ENCODE peak calls at places on chromosomes 4 and X, in four cellular contexts. D is B cell; M is CD8-positive, alpha-beta T cell; B is suprapubic skin. X is an unnamed sample.

GRCh38 chr4:78057135-78057599 is at the start of gene FRAS1:
- DNase-seq in D (peak; percentile 53), M (no peak), B (peak; percentile 77), X (peak; percentile 27)

GRCh38 chr4:129344058-129344457 is 248.1 kb downstream of the C4orf33 start:
- DNase-seq in D (no peak), M (no peak), B (no peak), X (peak; percentile 5)

GRCh38 chr4:173301518-173302201 is 32.5 kb downstream of the HMGB2 start:
- DNase-seq in D (no peak), M (no peak), B (no peak), X (peak; percentile 33)

GRCh38 chr4:159283697-159284492 is 181.0 kb downstream of the RAPGEF2 start:
- DNase-seq in D (no peak), M (no peak), B (no peak), X (no peak)

GRCh38 chr4:100936676-100937390 is 410.5 kb downstream of the PPP3CA start:
- DNase-seq in D (no peak), M (no peak), B (no peak), X (no peak)

GRCh38 chrX:63686878-63687714 is 97.9 kb downstream of the ARHGEF9 start:
- DNase-seq in D (peak; percentile 5), M (no peak), B (no peak), X (peak; percentile 4)

GRCh38 chr4:163505374-163505773 is 10.9 kb downstream of the TMA16 start:
- DNase-seq in D (no peak), M (no peak), B (no peak), X (no peak)

GRCh38 chr4:7737752-7738457 is 201.8 kb downstream of the AFAP1 start:
- DNase-seq in D (no peak), M (no peak), B (no peak), X (no peak)

GRCh38 chr4:169115897-169116254 is 105.8 kb upstream of the CBR4 start:
- DNase-seq in D (no peak), M (no peak), B (no peak), X (no peak)
- TF ChIP-seq CTCF in D (no peak), M (no peak), B (no peak), X (no peak)

GRCh38 chr4:2963185-2964076 is at the start of the genes GRK4 and NOP14:
- DNase-seq in D (peak; percentile 96), M (peak; percentile 92), B (peak; percentile 100), X (peak; percentile 99)
- TF ChIP-seq CTCF in D (peak; percentile 48), M (peak; percentile 45), B (no peak), X (no peak)

DNA sequence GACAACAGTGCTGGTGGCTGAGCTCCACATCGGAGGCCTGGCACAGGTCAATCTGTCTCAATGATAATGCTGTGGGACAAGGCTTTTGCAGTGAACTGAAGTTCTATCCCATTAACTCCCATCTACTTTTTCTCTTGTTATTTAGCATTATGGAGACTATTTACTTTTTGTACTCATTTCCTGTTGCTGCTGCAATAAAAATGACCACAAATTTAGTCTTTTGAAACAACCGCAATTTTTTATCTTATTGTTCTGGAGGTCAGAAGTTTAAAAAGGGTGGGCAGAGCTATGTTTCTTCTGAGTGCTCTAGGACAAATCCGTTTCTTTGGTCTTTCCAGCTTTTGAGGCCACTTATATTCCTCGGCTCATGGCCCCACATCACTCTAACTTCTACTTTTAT is 111.0 kb upstream of the PITX2 start:
- DNase-seq in D (no peak), M (no peak), B (no peak), X (no peak)
- TF ChIP-seq CTCF in D (no peak), M (no peak), B (no peak), X (no peak)

GRCh38 chr4:145619639-145619996 is 433 bp downstream of the MMAA start:
- DNase-seq in D (peak; percentile 11), M (no peak), B (no peak), X (no peak)
- TF ChIP-seq CTCF in D (no peak), M (peak; percentile 10), B (no peak), X (no peak)

DNA sequence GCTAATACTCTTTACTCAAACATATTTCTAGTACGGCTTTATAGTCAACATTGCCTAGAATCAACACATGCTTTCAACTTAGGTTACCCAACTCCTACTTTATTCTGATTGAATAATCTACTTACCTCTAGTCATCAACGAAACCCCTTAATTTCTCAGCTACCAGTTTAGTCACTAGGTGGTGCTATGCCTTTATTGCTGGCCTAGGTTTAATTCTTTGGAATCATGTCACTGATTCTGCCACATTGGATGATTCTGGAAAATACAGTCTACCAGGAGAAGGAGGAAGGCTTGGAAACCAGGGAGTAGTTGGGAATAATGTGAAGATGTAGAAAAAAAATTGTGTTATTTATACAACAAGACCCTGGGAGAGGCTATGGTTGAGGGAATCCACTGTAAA is 167.7 kb downstream of the DCAF12L2 start:
- DNase-seq in D (no peak), M (no peak), B (no peak), X (no peak)
- TF ChIP-seq CTCF in D (no peak), M (no peak), B (no peak), X (no peak)

GRCh38 chr4:1031956-1032795 is 20.8 kb downstream of the FGFRL1 start:
- DNase-seq in D (no peak), M (no peak), B (no peak), X (no peak)
- TF ChIP-seq CTCF in D (no peak), M (no peak), B (no peak), X (no peak)

DNA sequence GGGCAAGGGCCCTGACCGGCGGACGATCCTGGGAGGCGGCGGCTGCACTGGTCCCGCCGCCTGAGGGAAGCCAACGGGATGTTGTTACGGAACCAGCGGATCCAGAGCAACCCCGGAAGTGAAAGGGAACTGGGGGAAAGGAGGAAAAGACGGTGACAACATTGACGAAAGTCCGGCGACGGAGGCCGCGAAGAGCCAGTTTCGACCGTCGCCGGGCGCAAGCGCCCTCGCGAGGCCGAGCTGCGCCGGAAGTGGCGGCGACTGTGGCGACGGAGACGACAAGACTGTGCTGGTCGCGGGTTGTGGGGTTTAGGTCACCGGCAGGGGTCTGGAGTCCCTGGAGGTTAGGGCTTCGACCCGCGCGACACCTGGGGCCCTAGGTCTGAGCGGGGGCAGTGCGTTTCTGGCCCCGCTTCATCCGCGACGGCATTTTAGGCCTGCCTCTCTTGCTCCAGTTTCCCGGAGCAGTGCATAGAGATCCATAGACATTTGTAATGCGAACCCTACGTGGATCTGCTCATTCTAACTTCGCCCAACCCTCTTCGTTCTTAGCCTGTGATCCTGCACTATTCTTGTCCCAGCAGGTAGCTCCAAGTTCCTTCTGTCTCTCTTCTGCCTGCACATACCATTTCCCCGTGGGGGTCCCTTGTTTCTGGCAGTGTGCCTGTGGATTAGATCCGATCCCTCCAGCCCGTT is at the start of gene BOD1L1:
- DNase-seq in D (peak; percentile 87), M (peak; percentile 43), B (peak; percentile 89), X (peak; percentile 94)
- TF ChIP-seq CTCF in D (peak; percentile 54), M (no peak), B (no peak), X (peak; percentile 42)

GRCh38 chrX:125131146-125131545 is 188.5 kb upstream of the TEX13C start:
- DNase-seq in D (no peak), M (no peak), B (no peak), X (no peak)
- TF ChIP-seq CTCF in D (no peak), M (no peak), B (no peak), X (no peak)